ENCODE peak calls at places on chromosome 17, in nine cellular contexts. One of them, this sample, is unnamed.

GRCh38 chr17:18382441-18383078 is 5.0 kb downstream of the EVPLL start:
- DNase-seq in HFF-Myc: no peak
- DNase-seq in heart left ventricle: no peak
- DNase-seq in T-helper 17 cell: no peak
- DNase-seq in Peyer's patch: no peak
- DNase-seq in Calu3: no peak
- DNase-seq in hippocampal formation: no peak
- DNase-seq in stimulated activated CD8-positive, alpha-beta memory T cell treated with anti-CD3 and anti-CD28 coated beads, Interleukin-7, amount 100 ng/mL, for 4 hours: no peak
- DNase-seq in naive thymus-derived CD8-positive, alpha-beta T cell: no peak
- DNase-seq in this sample: no peak

GRCh38 chr17:7887038-7887481 is 1.5 kb upstream of the CHD3 start:
- DNase-seq in HFF-Myc: no peak
- DNase-seq in heart left ventricle: no peak
- DNase-seq in T-helper 17 cell: no peak
- DNase-seq in Peyer's patch: no peak
- DNase-seq in Calu3: no peak
- DNase-seq in hippocampal formation: no peak
- DNase-seq in stimulated activated CD8-positive, alpha-beta memory T cell treated with anti-CD3 and anti-CD28 coated beads, Interleukin-7, amount 100 ng/mL, for 4 hours: no peak
- DNase-seq in naive thymus-derived CD8-positive, alpha-beta T cell: no peak
- DNase-seq in this sample: no peak

GRCh38 chr17:80826346-80826954 is 165.2 kb upstream of the CHMP6 start:
- DNase-seq in HFF-Myc: no peak
- DNase-seq in heart left ventricle: peak; percentile 57
- DNase-seq in T-helper 17 cell: peak; percentile 1
- DNase-seq in Peyer's patch: peak; percentile 22
- DNase-seq in Calu3: no peak
- DNase-seq in hippocampal formation: no peak
- DNase-seq in stimulated activated CD8-positive, alpha-beta memory T cell treated with anti-CD3 and anti-CD28 coated beads, Interleukin-7, amount 100 ng/mL, for 4 hours: no peak
- DNase-seq in naive thymus-derived CD8-positive, alpha-beta T cell: no peak
- DNase-seq in this sample: no peak

GRCh38 chr17:5203908-5204294 is 12.2 kb upstream of the ZNF594 start:
- DNase-seq in HFF-Myc: no peak
- DNase-seq in heart left ventricle: no peak
- DNase-seq in T-helper 17 cell: no peak
- DNase-seq in Peyer's patch: no peak
- DNase-seq in Calu3: no peak
- DNase-seq in hippocampal formation: no peak
- DNase-seq in stimulated activated CD8-positive, alpha-beta memory T cell treated with anti-CD3 and anti-CD28 coated beads, Interleukin-7, amount 100 ng/mL, for 4 hours: no peak
- DNase-seq in naive thymus-derived CD8-positive, alpha-beta T cell: no peak
- DNase-seq in this sample: no peak

GRCh38 chr17:50048146-50048720 is 7.7 kb upstream of the ITGA3 start:
- DNase-seq in HFF-Myc: no peak
- DNase-seq in heart left ventricle: no peak
- DNase-seq in T-helper 17 cell: no peak
- DNase-seq in Peyer's patch: no peak
- DNase-seq in Calu3: no peak
- DNase-seq in hippocampal formation: no peak
- DNase-seq in stimulated activated CD8-positive, alpha-beta memory T cell treated with anti-CD3 and anti-CD28 coated beads, Interleukin-7, amount 100 ng/mL, for 4 hours: no peak
- DNase-seq in naive thymus-derived CD8-positive, alpha-beta T cell: no peak
- DNase-seq in this sample: no peak

GRCh38 chr17:68433911-68434503 is 23.3 kb downstream of the WIPI1 start:
- DNase-seq in HFF-Myc: no peak
- DNase-seq in heart left ventricle: no peak
- DNase-seq in T-helper 17 cell: no peak
- DNase-seq in Peyer's patch: no peak
- DNase-seq in Calu3: no peak
- DNase-seq in hippocampal formation: no peak
- DNase-seq in stimulated activated CD8-positive, alpha-beta memory T cell treated with anti-CD3 and anti-CD28 coated beads, Interleukin-7, amount 100 ng/mL, for 4 hours: no peak
- DNase-seq in naive thymus-derived CD8-positive, alpha-beta T cell: no peak
- DNase-seq in this sample: no peak

GRCh38 chr17:1762906-1763829 is 1.3 kb downstream of the SERPINF1 start:
- DNase-seq in HFF-Myc: peak; percentile 84
- DNase-seq in heart left ventricle: no peak
- DNase-seq in T-helper 17 cell: no peak
- DNase-seq in Peyer's patch: peak; percentile 75
- DNase-seq in Calu3: no peak
- DNase-seq in hippocampal formation: no peak
- DNase-seq in stimulated activated CD8-positive, alpha-beta memory T cell treated with anti-CD3 and anti-CD28 coated beads, Interleukin-7, amount 100 ng/mL, for 4 hours: no peak
- DNase-seq in naive thymus-derived CD8-positive, alpha-beta T cell: no peak
- DNase-seq in this sample: no peak

GRCh38 chr17:9244066-9245052 is 223.0 kb downstream of the NTN1 start:
- DNase-seq in HFF-Myc: no peak
- DNase-seq in heart left ventricle: no peak
- DNase-seq in T-helper 17 cell: no peak
- DNase-seq in Peyer's patch: no peak
- DNase-seq in Calu3: no peak
- DNase-seq in hippocampal formation: peak; percentile 14
- DNase-seq in stimulated activated CD8-positive, alpha-beta memory T cell treated with anti-CD3 and anti-CD28 coated beads, Interleukin-7, amount 100 ng/mL, for 4 hours: no peak
- DNase-seq in naive thymus-derived CD8-positive, alpha-beta T cell: no peak
- DNase-seq in this sample: no peak

GRCh38 chr17:77437747-77438146 is 297.0 kb downstream of the SEC14L1 start:
- DNase-seq in HFF-Myc: no peak
- DNase-seq in heart left ventricle: no peak
- DNase-seq in T-helper 17 cell: no peak
- DNase-seq in Peyer's patch: no peak
- DNase-seq in Calu3: no peak
- DNase-seq in hippocampal formation: no peak
- DNase-seq in stimulated activated CD8-positive, alpha-beta memory T cell treated with anti-CD3 and anti-CD28 coated beads, Interleukin-7, amount 100 ng/mL, for 4 hours: no peak
- DNase-seq in naive thymus-derived CD8-positive, alpha-beta T cell: no peak
- DNase-seq in this sample: peak; percentile 58

GRCh38 chr17:47204722-47205418 is 4.3 kb upstream of the MYL4 start:
- DNase-seq in HFF-Myc: no peak
- DNase-seq in heart left ventricle: no peak
- DNase-seq in T-helper 17 cell: no peak
- DNase-seq in Peyer's patch: no peak
- DNase-seq in Calu3: no peak
- DNase-seq in hippocampal formation: peak; percentile 37
- DNase-seq in stimulated activated CD8-positive, alpha-beta memory T cell treated with anti-CD3 and anti-CD28 coated beads, Interleukin-7, amount 100 ng/mL, for 4 hours: no peak
- DNase-seq in naive thymus-derived CD8-positive, alpha-beta T cell: no peak
- DNase-seq in this sample: peak; percentile 93

GRCh38 chr17:5282639-5283217 is 644 bp downstream of the RABEP1 start:
- DNase-seq in HFF-Myc: no peak
- DNase-seq in heart left ventricle: peak; percentile 75
- DNase-seq in T-helper 17 cell: no peak
- DNase-seq in Peyer's patch: no peak
- DNase-seq in Calu3: peak; percentile 1
- DNase-seq in hippocampal formation: no peak
- DNase-seq in stimulated activated CD8-positive, alpha-beta memory T cell treated with anti-CD3 and anti-CD28 coated beads, Interleukin-7, amount 100 ng/mL, for 4 hours: peak; percentile 52
- DNase-seq in naive thymus-derived CD8-positive, alpha-beta T cell: no peak
- DNase-seq in this sample: peak; percentile 26

GRCh38 chr17:56891751-56892150 is 22.1 kb downstream of the TRIM25 start:
- DNase-seq in HFF-Myc: no peak
- DNase-seq in heart left ventricle: no peak
- DNase-seq in T-helper 17 cell: peak; percentile 23
- DNase-seq in Peyer's patch: no peak
- DNase-seq in Calu3: no peak
- DNase-seq in hippocampal formation: no peak
- DNase-seq in stimulated activated CD8-positive, alpha-beta memory T cell treated with anti-CD3 and anti-CD28 coated beads, Interleukin-7, amount 100 ng/mL, for 4 hours: no peak
- DNase-seq in naive thymus-derived CD8-positive, alpha-beta T cell: peak; percentile 65
- DNase-seq in this sample: no peak

GRCh38 chr17:48406936-48407567 is 23.0 kb downstream of the SKAP1 start:
- DNase-seq in HFF-Myc: no peak
- DNase-seq in heart left ventricle: no peak
- DNase-seq in T-helper 17 cell: no peak
- DNase-seq in Peyer's patch: no peak
- DNase-seq in Calu3: no peak
- DNase-seq in hippocampal formation: no peak
- DNase-seq in stimulated activated CD8-positive, alpha-beta memory T cell treated with anti-CD3 and anti-CD28 coated beads, Interleukin-7, amount 100 ng/mL, for 4 hours: no peak
- DNase-seq in naive thymus-derived CD8-positive, alpha-beta T cell: no peak
- DNase-seq in this sample: no peak

GRCh38 chr17:71636644-71637043 is 484.2 kb upstream of the SOX9 start:
- DNase-seq in HFF-Myc: no peak
- DNase-seq in heart left ventricle: no peak
- DNase-seq in T-helper 17 cell: no peak
- DNase-seq in Peyer's patch: no peak
- DNase-seq in Calu3: no peak
- DNase-seq in hippocampal formation: no peak
- DNase-seq in stimulated activated CD8-positive, alpha-beta memory T cell treated with anti-CD3 and anti-CD28 coated beads, Interleukin-7, amount 100 ng/mL, for 4 hours: no peak
- DNase-seq in naive thymus-derived CD8-positive, alpha-beta T cell: no peak
- DNase-seq in this sample: no peak

GRCh38 chr17:146983-147761 is 9.8 kb downstream of the SCGB1C2 start:
- DNase-seq in HFF-Myc: no peak
- DNase-seq in heart left ventricle: peak; percentile 65
- DNase-seq in T-helper 17 cell: no peak
- DNase-seq in Peyer's patch: peak; percentile 43
- DNase-seq in Calu3: no peak
- DNase-seq in hippocampal formation: no peak
- DNase-seq in stimulated activated CD8-positive, alpha-beta memory T cell treated with anti-CD3 and anti-CD28 coated beads, Interleukin-7, amount 100 ng/mL, for 4 hours: no peak
- DNase-seq in naive thymus-derived CD8-positive, alpha-beta T cell: peak; percentile 14
- DNase-seq in this sample: no peak

GRCh38 chr17:73196500-73196899 is 3.6 kb downstream of the COG1 start:
- DNase-seq in HFF-Myc: no peak
- DNase-seq in heart left ventricle: no peak
- DNase-seq in T-helper 17 cell: no peak
- DNase-seq in Peyer's patch: peak; percentile 81
- DNase-seq in Calu3: no peak
- DNase-seq in hippocampal formation: no peak
- DNase-seq in stimulated activated CD8-positive, alpha-beta memory T cell treated with anti-CD3 and anti-CD28 coated beads, Interleukin-7, amount 100 ng/mL, for 4 hours: no peak
- DNase-seq in naive thymus-derived CD8-positive, alpha-beta T cell: no peak
- DNase-seq in this sample: no peak

GRCh38 chr17:75645501-75645888 is 12.3 kb downstream of the SMIM5 start:
- DNase-seq in HFF-Myc: no peak
- DNase-seq in heart left ventricle: no peak
- DNase-seq in T-helper 17 cell: no peak
- DNase-seq in Peyer's patch: no peak
- DNase-seq in Calu3: peak; percentile 91
- DNase-seq in hippocampal formation: no peak
- DNase-seq in stimulated activated CD8-positive, alpha-beta memory T cell treated with anti-CD3 and anti-CD28 coated beads, Interleukin-7, amount 100 ng/mL, for 4 hours: no peak
- DNase-seq in naive thymus-derived CD8-positive, alpha-beta T cell: no peak
- DNase-seq in this sample: no peak

GRCh38 chr17:73325527-73325842 is 13.7 kb upstream of the CDC42EP4 start:
- DNase-seq in HFF-Myc: no peak
- DNase-seq in heart left ventricle: peak; percentile 44
- DNase-seq in T-helper 17 cell: no peak
- DNase-seq in Peyer's patch: no peak
- DNase-seq in Calu3: no peak
- DNase-seq in hippocampal formation: no peak
- DNase-seq in stimulated activated CD8-positive, alpha-beta memory T cell treated with anti-CD3 and anti-CD28 coated beads, Interleukin-7, amount 100 ng/mL, for 4 hours: no peak
- DNase-seq in naive thymus-derived CD8-positive, alpha-beta T cell: no peak
- DNase-seq in this sample: no peak

GRCh38 chr17:17231621-17232302 is 5.2 kb downstream of the FLCN start:
- DNase-seq in HFF-Myc: no peak
- DNase-seq in heart left ventricle: no peak
- DNase-seq in T-helper 17 cell: no peak
- DNase-seq in Peyer's patch: peak; percentile 74
- DNase-seq in Calu3: no peak
- DNase-seq in hippocampal formation: no peak
- DNase-seq in stimulated activated CD8-positive, alpha-beta memory T cell treated with anti-CD3 and anti-CD28 coated beads, Interleukin-7, amount 100 ng/mL, for 4 hours: no peak
- DNase-seq in naive thymus-derived CD8-positive, alpha-beta T cell: no peak
- DNase-seq in this sample: no peak

GRCh38 chr17:39002991-39003715 is 36.0 kb upstream of the FBXO47 start:
- DNase-seq in HFF-Myc: no peak
- DNase-seq in heart left ventricle: peak; percentile 73
- DNase-seq in T-helper 17 cell: no peak
- DNase-seq in Peyer's patch: peak; percentile 56
- DNase-seq in Calu3: no peak
- DNase-seq in hippocampal formation: no peak
- DNase-seq in stimulated activated CD8-positive, alpha-beta memory T cell treated with anti-CD3 and anti-CD28 coated beads, Interleukin-7, amount 100 ng/mL, for 4 hours: peak; percentile 12
- DNase-seq in naive thymus-derived CD8-positive, alpha-beta T cell: peak; percentile 63
- DNase-seq in this sample: no peak

GRCh38 chr17:81027591-81028505 is 7.1 kb upstream of the BAIAP2 start:
- DNase-seq in HFF-Myc: no peak
- DNase-seq in heart left ventricle: no peak
- DNase-seq in T-helper 17 cell: no peak
- DNase-seq in Peyer's patch: peak; percentile 46
- DNase-seq in Calu3: no peak
- DNase-seq in hippocampal formation: no peak
- DNase-seq in stimulated activated CD8-positive, alpha-beta memory T cell treated with anti-CD3 and anti-CD28 coated beads, Interleukin-7, amount 100 ng/mL, for 4 hours: peak; percentile 57
- DNase-seq in naive thymus-derived CD8-positive, alpha-beta T cell: peak; percentile 39
- DNase-seq in this sample: no peak

GRCh38 chr17:35713069-35713728 is 18.2 kb upstream of the RASL10B start:
- DNase-seq in HFF-Myc: peak; percentile 57
- DNase-seq in heart left ventricle: no peak
- DNase-seq in T-helper 17 cell: no peak
- DNase-seq in Peyer's patch: no peak
- DNase-seq in Calu3: no peak
- DNase-seq in hippocampal formation: no peak
- DNase-seq in stimulated activated CD8-positive, alpha-beta memory T cell treated with anti-CD3 and anti-CD28 coated beads, Interleukin-7, amount 100 ng/mL, for 4 hours: no peak
- DNase-seq in naive thymus-derived CD8-positive, alpha-beta T cell: no peak
- DNase-seq in this sample: no peak

GRCh38 chr17:61354895-61355294 is 44.7 kb upstream of the TBX2 start:
- DNase-seq in HFF-Myc: no peak
- DNase-seq in heart left ventricle: no peak
- DNase-seq in T-helper 17 cell: no peak
- DNase-seq in Peyer's patch: no peak
- DNase-seq in Calu3: no peak
- DNase-seq in hippocampal formation: no peak
- DNase-seq in stimulated activated CD8-positive, alpha-beta memory T cell treated with anti-CD3 and anti-CD28 coated beads, Interleukin-7, amount 100 ng/mL, for 4 hours: no peak
- DNase-seq in naive thymus-derived CD8-positive, alpha-beta T cell: no peak
- DNase-seq in this sample: no peak

GRCh38 chr17:80694992-80695912 is 150.6 kb downstream of the RPTOR start:
- DNase-seq in HFF-Myc: no peak
- DNase-seq in heart left ventricle: no peak
- DNase-seq in T-helper 17 cell: no peak
- DNase-seq in Peyer's patch: no peak
- DNase-seq in Calu3: peak; percentile 43
- DNase-seq in hippocampal formation: no peak
- DNase-seq in stimulated activated CD8-positive, alpha-beta memory T cell treated with anti-CD3 and anti-CD28 coated beads, Interleukin-7, amount 100 ng/mL, for 4 hours: no peak
- DNase-seq in naive thymus-derived CD8-positive, alpha-beta T cell: no peak
- DNase-seq in this sample: no peak

GRCh38 chr17:3256575-3256974 is 41.6 kb downstream of the OR3A1 start:
- DNase-seq in HFF-Myc: no peak
- DNase-seq in heart left ventricle: no peak
- DNase-seq in T-helper 17 cell: no peak
- DNase-seq in Peyer's patch: no peak
- DNase-seq in Calu3: no peak
- DNase-seq in hippocampal formation: no peak
- DNase-seq in stimulated activated CD8-positive, alpha-beta memory T cell treated with anti-CD3 and anti-CD28 coated beads, Interleukin-7, amount 100 ng/mL, for 4 hours: no peak
- DNase-seq in naive thymus-derived CD8-positive, alpha-beta T cell: no peak
- DNase-seq in this sample: no peak

GRCh38 chr17:17395885-17396284 is 80.9 kb upstream of the MED9 start:
- DNase-seq in HFF-Myc: no peak
- DNase-seq in heart left ventricle: peak; percentile 6
- DNase-seq in T-helper 17 cell: no peak
- DNase-seq in Peyer's patch: no peak
- DNase-seq in Calu3: no peak
- DNase-seq in hippocampal formation: no peak
- DNase-seq in stimulated activated CD8-positive, alpha-beta memory T cell treated with anti-CD3 and anti-CD28 coated beads, Interleukin-7, amount 100 ng/mL, for 4 hours: no peak
- DNase-seq in naive thymus-derived CD8-positive, alpha-beta T cell: no peak
- DNase-seq in this sample: no peak